ENCODE peak calls at places on chromosomes 11 and 22, in ten cellular contexts. One of them, this sample, is unnamed.

GRCh38 chr22:46549565-46549840 is 12.1 kb upstream of the CELSR1 start:
- DNase-seq in tibial nerve: no peak
- DNase-seq in esophagus squamous epithelium: no peak
- DNase-seq in RWPE2: peak
- DNase-seq in transverse colon: no peak
- DNase-seq in coronary artery: no peak
- DNase-seq in GM23338: no peak
- DNase-seq in heart right ventricle: no peak
- DNase-seq in mesendoderm: no peak
- DNase-seq in PC-3: no peak
- DNase-seq in this sample: no peak

GRCh38 chr11:128840783-128841182 is 26.3 kb downstream of the KCNJ1 start:
- DNase-seq in tibial nerve: no peak
- DNase-seq in esophagus squamous epithelium: no peak
- DNase-seq in RWPE2: no peak
- DNase-seq in transverse colon: no peak
- DNase-seq in coronary artery: no peak
- DNase-seq in GM23338: no peak
- DNase-seq in heart right ventricle: no peak
- DNase-seq in mesendoderm: no peak
- DNase-seq in PC-3: no peak
- DNase-seq in this sample: no peak

GRCh38 chr11:73268671-73269271 is 3.4 kb upstream of the P2RY6 start:
- DNase-seq in tibial nerve: no peak
- DNase-seq in esophagus squamous epithelium: no peak
- DNase-seq in RWPE2: no peak
- DNase-seq in transverse colon: no peak
- DNase-seq in coronary artery: peak
- DNase-seq in GM23338: no peak
- DNase-seq in heart right ventricle: no peak
- DNase-seq in mesendoderm: no peak
- DNase-seq in PC-3: no peak
- DNase-seq in this sample: no peak

GRCh38 chr22:42646569-42647525 is 2.3 kb downstream of the CYB5R3 start:
- DNase-seq in tibial nerve: no peak
- DNase-seq in esophagus squamous epithelium: no peak
- DNase-seq in RWPE2: no peak
- DNase-seq in transverse colon: peak
- DNase-seq in coronary artery: no peak
- DNase-seq in GM23338: no peak
- DNase-seq in heart right ventricle: peak
- DNase-seq in mesendoderm: no peak
- DNase-seq in PC-3: no peak
- DNase-seq in this sample: no peak

GRCh38 chr11:110086892-110087309 is 6.3 kb upstream of the ZC3H12C start:
- DNase-seq in tibial nerve: no peak
- DNase-seq in esophagus squamous epithelium: no peak
- DNase-seq in RWPE2: peak
- DNase-seq in transverse colon: peak
- DNase-seq in coronary artery: no peak
- DNase-seq in GM23338: no peak
- DNase-seq in heart right ventricle: no peak
- DNase-seq in mesendoderm: no peak
- DNase-seq in PC-3: peak
- DNase-seq in this sample: no peak

GRCh38 chr22:36145881-36146280 is 14.7 kb downstream of the APOL3 start:
- DNase-seq in tibial nerve: no peak
- DNase-seq in esophagus squamous epithelium: no peak
- DNase-seq in RWPE2: no peak
- DNase-seq in transverse colon: no peak
- DNase-seq in coronary artery: no peak
- DNase-seq in GM23338: no peak
- DNase-seq in heart right ventricle: no peak
- DNase-seq in mesendoderm: no peak
- DNase-seq in PC-3: no peak
- DNase-seq in this sample: no peak

GRCh38 chr11:119126675-119127268 is 5.4 kb downstream of the HINFP start:
- DNase-seq in tibial nerve: no peak
- DNase-seq in esophagus squamous epithelium: no peak
- DNase-seq in RWPE2: no peak
- DNase-seq in transverse colon: no peak
- DNase-seq in coronary artery: no peak
- DNase-seq in GM23338: no peak
- DNase-seq in heart right ventricle: no peak
- DNase-seq in mesendoderm: no peak
- DNase-seq in PC-3: no peak
- DNase-seq in this sample: no peak

GRCh38 chr11:8983552-8983951 is 19.3 kb upstream of the TMEM9B start:
- DNase-seq in tibial nerve: no peak
- DNase-seq in esophagus squamous epithelium: no peak
- DNase-seq in RWPE2: no peak
- DNase-seq in transverse colon: no peak
- DNase-seq in coronary artery: no peak
- DNase-seq in GM23338: no peak
- DNase-seq in heart right ventricle: no peak
- DNase-seq in mesendoderm: no peak
- DNase-seq in PC-3: no peak
- DNase-seq in this sample: no peak

GRCh38 chr11:1077033-1077416 is 2.4 kb downstream of the MUC2 start:
- DNase-seq in tibial nerve: peak
- DNase-seq in esophagus squamous epithelium: no peak
- DNase-seq in RWPE2: no peak
- DNase-seq in transverse colon: no peak
- DNase-seq in coronary artery: no peak
- DNase-seq in GM23338: no peak
- DNase-seq in heart right ventricle: no peak
- DNase-seq in mesendoderm: no peak
- DNase-seq in PC-3: no peak
- DNase-seq in this sample: no peak
- H3K27ac ChIP-seq in tibial nerve: no peak
- H3K27ac ChIP-seq in esophagus squamous epithelium: no peak
- H3K27ac ChIP-seq in RWPE2: no peak
- H3K27ac ChIP-seq in transverse colon: no peak
- H3K27ac ChIP-seq in coronary artery: no peak
- H3K27ac ChIP-seq in GM23338: no peak
- H3K27ac ChIP-seq in heart right ventricle: no peak
- H3K27ac ChIP-seq in mesendoderm: no peak
- H3K27ac ChIP-seq in PC-3: no peak
- H3K27ac ChIP-seq in this sample: no peak

GRCh38 chr22:38175206-38176118 is 6.2 kb downstream of the PLA2G6 start:
- DNase-seq in tibial nerve: no peak
- DNase-seq in esophagus squamous epithelium: no peak
- DNase-seq in RWPE2: no peak
- DNase-seq in transverse colon: no peak
- DNase-seq in coronary artery: no peak
- DNase-seq in GM23338: no peak
- DNase-seq in heart right ventricle: no peak
- DNase-seq in mesendoderm: no peak
- DNase-seq in PC-3: no peak
- DNase-seq in this sample: no peak
- H3K27ac ChIP-seq in tibial nerve: peak
- H3K27ac ChIP-seq in esophagus squamous epithelium: peak
- H3K27ac ChIP-seq in RWPE2: no peak
- H3K27ac ChIP-seq in transverse colon: peak
- H3K27ac ChIP-seq in coronary artery: peak
- H3K27ac ChIP-seq in GM23338: no peak
- H3K27ac ChIP-seq in heart right ventricle: peak
- H3K27ac ChIP-seq in mesendoderm: no peak
- H3K27ac ChIP-seq in PC-3: no peak
- H3K27ac ChIP-seq in this sample: peak

GRCh38 chr11:48116843-48117242 is 99.8 kb upstream of the OR4B1 start:
- DNase-seq in tibial nerve: no peak
- DNase-seq in esophagus squamous epithelium: no peak
- DNase-seq in RWPE2: no peak
- DNase-seq in transverse colon: no peak
- DNase-seq in coronary artery: no peak
- DNase-seq in GM23338: peak
- DNase-seq in heart right ventricle: no peak
- DNase-seq in mesendoderm: peak
- DNase-seq in PC-3: no peak
- DNase-seq in this sample: no peak
- H3K27ac ChIP-seq in tibial nerve: no peak
- H3K27ac ChIP-seq in esophagus squamous epithelium: no peak
- H3K27ac ChIP-seq in RWPE2: no peak
- H3K27ac ChIP-seq in transverse colon: no peak
- H3K27ac ChIP-seq in coronary artery: no peak
- H3K27ac ChIP-seq in GM23338: no peak
- H3K27ac ChIP-seq in heart right ventricle: no peak
- H3K27ac ChIP-seq in mesendoderm: no peak
- H3K27ac ChIP-seq in PC-3: no peak
- H3K27ac ChIP-seq in this sample: no peak

GRCh38 chr22:50530280-50530856 is 556 bp upstream of the TYMP start:
- DNase-seq in tibial nerve: peak
- DNase-seq in esophagus squamous epithelium: no peak
- DNase-seq in RWPE2: peak
- DNase-seq in transverse colon: peak
- DNase-seq in coronary artery: peak
- DNase-seq in GM23338: peak
- DNase-seq in heart right ventricle: peak
- DNase-seq in mesendoderm: no peak
- DNase-seq in PC-3: peak
- DNase-seq in this sample: no peak

GRCh38 chr22:50530857-50531545 is 1.2 kb upstream of the TYMP start:
- DNase-seq in tibial nerve: peak
- DNase-seq in esophagus squamous epithelium: peak
- DNase-seq in RWPE2: peak
- DNase-seq in transverse colon: peak
- DNase-seq in coronary artery: no peak
- DNase-seq in GM23338: peak
- DNase-seq in heart right ventricle: peak
- DNase-seq in mesendoderm: peak
- DNase-seq in PC-3: peak
- DNase-seq in this sample: no peak

GRCh38 chr22:50528682-50529415 is 963 bp downstream of the TYMP start:
- DNase-seq in tibial nerve: no peak
- DNase-seq in esophagus squamous epithelium: no peak
- DNase-seq in RWPE2: no peak
- DNase-seq in transverse colon: peak
- DNase-seq in coronary artery: peak
- DNase-seq in GM23338: peak
- DNase-seq in heart right ventricle: no peak
- DNase-seq in mesendoderm: no peak
- DNase-seq in PC-3: no peak
- DNase-seq in this sample: no peak

GRCh38 chr22:50527921-50528681 is 1.7 kb downstream of the TYMP start:
- DNase-seq in tibial nerve: no peak
- DNase-seq in esophagus squamous epithelium: no peak
- DNase-seq in RWPE2: no peak
- DNase-seq in transverse colon: no peak
- DNase-seq in coronary artery: peak
- DNase-seq in GM23338: peak
- DNase-seq in heart right ventricle: no peak
- DNase-seq in mesendoderm: no peak
- DNase-seq in PC-3: no peak
- DNase-seq in this sample: no peak

DNA sequence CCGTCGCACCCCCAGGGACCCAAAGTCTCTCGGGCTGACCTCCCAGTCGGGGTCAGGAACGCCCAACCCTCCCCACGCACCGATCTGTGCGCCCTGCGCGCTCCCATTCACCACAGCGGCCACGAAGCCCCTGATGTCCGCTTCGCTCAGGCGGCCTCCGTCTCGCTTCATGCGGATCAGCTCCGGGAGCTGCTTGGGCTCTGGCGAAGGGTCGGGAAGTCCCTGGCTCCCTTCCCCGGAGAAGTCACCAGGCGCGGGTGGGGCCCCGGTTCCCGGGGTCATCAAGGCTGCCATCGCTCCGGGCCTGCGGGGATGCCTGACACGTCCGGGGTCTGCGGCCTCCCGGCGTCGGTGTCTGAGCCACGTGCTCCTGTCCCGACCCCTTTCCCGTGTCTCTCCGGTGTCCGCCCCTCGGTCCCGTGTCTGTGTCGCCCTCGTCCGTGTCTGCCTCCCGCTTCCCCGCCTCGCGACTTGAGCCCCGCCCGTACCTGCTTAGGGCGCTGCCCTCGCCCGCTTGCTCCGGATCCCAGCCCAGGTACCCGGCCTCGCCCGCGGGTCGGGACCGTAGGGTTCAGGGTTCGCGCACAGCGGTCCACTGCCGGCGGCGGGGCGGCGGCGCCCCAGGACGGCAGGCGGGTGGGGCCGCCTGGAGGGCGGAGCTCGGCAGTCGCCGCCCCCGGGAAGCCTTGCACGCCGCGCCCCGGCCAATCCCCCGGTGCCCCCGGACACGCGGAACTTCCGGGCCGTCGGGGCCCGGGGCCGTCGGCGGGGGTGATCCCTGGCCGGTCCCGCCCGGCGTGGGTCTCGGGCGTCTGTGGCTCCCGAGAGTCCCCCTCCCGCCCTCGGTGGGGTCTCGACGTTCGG is at the start of gene TYMP:
- DNase-seq in tibial nerve: peak
- DNase-seq in esophagus squamous epithelium: no peak
- DNase-seq in RWPE2: peak
- DNase-seq in transverse colon: peak
- DNase-seq in coronary artery: peak
- DNase-seq in GM23338: peak
- DNase-seq in heart right ventricle: peak
- DNase-seq in mesendoderm: no peak
- DNase-seq in PC-3: peak
- DNase-seq in this sample: no peak
- H3K27ac ChIP-seq in tibial nerve: peak
- H3K27ac ChIP-seq in esophagus squamous epithelium: peak
- H3K27ac ChIP-seq in RWPE2: peak
- H3K27ac ChIP-seq in transverse colon: peak
- H3K27ac ChIP-seq in coronary artery: peak
- H3K27ac ChIP-seq in GM23338: no peak
- H3K27ac ChIP-seq in heart right ventricle: peak
- H3K27ac ChIP-seq in mesendoderm: no peak
- H3K27ac ChIP-seq in PC-3: peak
- H3K27ac ChIP-seq in this sample: peak

GRCh38 chr11:114181195-114181594 is 115.0 kb upstream of the NNMT start:
- DNase-seq in tibial nerve: no peak
- DNase-seq in esophagus squamous epithelium: no peak
- DNase-seq in RWPE2: no peak
- DNase-seq in transverse colon: no peak
- DNase-seq in coronary artery: no peak
- DNase-seq in GM23338: no peak
- DNase-seq in heart right ventricle: no peak
- DNase-seq in mesendoderm: no peak
- DNase-seq in PC-3: no peak
- DNase-seq in this sample: no peak
- H3K27ac ChIP-seq in tibial nerve: peak
- H3K27ac ChIP-seq in esophagus squamous epithelium: peak
- H3K27ac ChIP-seq in RWPE2: no peak
- H3K27ac ChIP-seq in transverse colon: peak
- H3K27ac ChIP-seq in coronary artery: peak
- H3K27ac ChIP-seq in GM23338: no peak
- H3K27ac ChIP-seq in heart right ventricle: no peak
- H3K27ac ChIP-seq in mesendoderm: no peak
- H3K27ac ChIP-seq in PC-3: no peak
- H3K27ac ChIP-seq in this sample: peak

This sample was measured in substantia nigra.